ENCODE peak calls at places on chromosomes 4 and X, in ten cellular contexts. P is MV-4-11; N is NCI-H524; E is naive thymus-derived CD8-positive, alpha-beta T cell; R is GM19239; A is activated CD4-positive, CD25-positive, alpha-beta regulatory T cell treated with anti-CD3 and anti-CD28 coated beads, Interleukin-2, amount 50 U/mL, for 72 hours; G is astrocyte of the hippocampus; Q is NCI-H2081; V is NCI-H748 treated with DMSO at 0.1 percent for 48 hours; H is left ventricle myocardium superior. U is an unnamed sample.

GRCh38 chrX:147403075-147403474 is 508.6 kb upstream of the FMR1 start:
- DNase-seq in P (no peak), N (no peak), E (no peak), R (no peak), A (no peak), G (no peak), Q (no peak), V (no peak), H (no peak), U (no peak)

GRCh38 chr4:30802622-30803323 is 82.6 kb downstream of the PCDH7 start:
- DNase-seq in P (no peak), N (no peak), E (no peak), R (no peak), A (no peak), G (peak; percentile 19), Q (no peak), V (no peak), H (no peak), U (no peak)

GRCh38 chrX:135591871-135592270 is 71.4 kb downstream of the INTS6L start:
- DNase-seq in P (no peak), N (no peak), E (no peak), R (no peak), A (no peak), G (no peak), Q (no peak), V (no peak), H (no peak), U (no peak)

GRCh38 chr4:108980455-108981239 is 217.8 kb upstream of the ETNPPL start:
- DNase-seq in P (no peak), N (no peak), E (no peak), R (no peak), A (no peak), G (no peak), Q (no peak), V (no peak), H (no peak), U (no peak)

GRCh38 chrX:37409278-37409677 is 60.1 kb downstream of the PRRG1 start:
- DNase-seq in P (peak; percentile 51), N (no peak), E (no peak), R (no peak), A (no peak), G (no peak), Q (no peak), V (no peak), H (no peak), U (no peak)

GRCh38 chr4:87502580-87503238 is 26.5 kb downstream of the SPARCL1 start:
- DNase-seq in P (no peak), N (no peak), E (no peak), R (no peak), A (no peak), G (peak; percentile 74), Q (peak; percentile 6), V (no peak), H (no peak), U (no peak)

GRCh38 chr4:164956766-164957643 is 20.5 kb downstream of the TRIM61 start:
- DNase-seq in P (peak; percentile 79), N (peak; percentile 51), E (peak; percentile 53), R (peak; percentile 75), A (peak; percentile 66), G (peak; percentile 87), Q (peak; percentile 76), V (peak; percentile 75), H (peak; percentile 86), U (no peak)

GRCh38 chr4:3174371-3175338 is 74.3 kb upstream of the MSANTD1 start:
- DNase-seq in P (no peak), N (peak; percentile 58), E (no peak), R (no peak), A (no peak), G (no peak), Q (no peak), V (no peak), H (no peak), U (no peak)

GRCh38 chr4:85522836-85523235 is 47.9 kb downstream of the ARHGAP24 start:
- DNase-seq in P (no peak), N (no peak), E (no peak), R (no peak), A (no peak), G (peak; percentile 66), Q (no peak), V (no peak), H (no peak), U (no peak)

GRCh38 chr4:75686346-75686745 is 13.1 kb upstream of the G3BP2 start:
- DNase-seq in P (peak; percentile 12), N (no peak), E (peak; percentile 45), R (no peak), A (no peak), G (no peak), Q (no peak), V (no peak), H (no peak), U (no peak)

GRCh38 chr4:3461515-3462291 is 1.4 kb upstream of the DOK7 start:
- DNase-seq in P (no peak), N (no peak), E (no peak), R (no peak), A (no peak), G (peak; percentile 75), Q (peak; percentile 84), V (no peak), H (peak; percentile 91), U (no peak)

GRCh38 chrX:119887721-119888425 is 7.8 kb upstream of the AKAP14 start:
- DNase-seq in P (no peak), N (peak; percentile 77), E (peak; percentile 30), R (peak; percentile 54), A (peak; percentile 66), G (peak; percentile 72), Q (peak; percentile 41), V (peak; percentile 12), H (peak; percentile 74), U (no peak)

GRCh38 chr4:169557061-169557636 is 55.2 kb downstream of the NEK1 start:
- DNase-seq in P (no peak), N (no peak), E (no peak), R (no peak), A (no peak), G (peak; percentile 64), Q (no peak), V (no peak), H (no peak), U (no peak)